ENCODE peak calls at places on chromosomes 2 and 18, in four cellular contexts. N is K562, Z is GM12878, Y is HepG2. P is an unnamed sample.

GRCh38 chr2:21054011-21054410 is 10.1 kb upstream of the APOB start:
- DNase-seq in N (no peak), Z (no peak), Y (no peak), P (no peak)

GRCh38 chr18:59823611-59824195 is 76.1 kb upstream of the PMAIP1 start:
- DNase-seq in N (peak; percentile 40), Z (no peak), Y (peak; percentile 60), P (peak; percentile 54)

GRCh38 chr2:231670892-231671616 is 37.3 kb upstream of the PTMA start:
- DNase-seq in N (peak; percentile 47), Z (no peak), Y (no peak), P (peak; percentile 34)

GRCh38 chr2:211802611-211803010 is 736.0 kb downstream of the ERBB4 start:
- DNase-seq in N (no peak), Z (no peak), Y (no peak), P (no peak)

GRCh38 chr2:30757737-30758136 is 49.5 kb downstream of the CAPN13 start:
- DNase-seq in N (no peak), Z (no peak), Y (no peak), P (no peak)

GRCh38 chr18:39453882-39454281 is 1888.3 kb upstream of the CELF4 start:
- DNase-seq in N (no peak), Z (no peak), Y (peak; percentile 30), P (no peak)

GRCh38 chr2:55365303-55365702 is 54.4 kb downstream of the CCDC88A start:
- DNase-seq in N (peak; percentile 17), Z (no peak), Y (no peak), P (no peak)

GRCh38 chr2:159695798-159696448 is 16.4 kb upstream of the MARCHF7 start:
- DNase-seq in N (no peak), Z (no peak), Y (no peak), P (no peak)

GRCh38 chr2:43950383-43951008 is 45.3 kb downstream of the LRPPRC start:
- DNase-seq in N (no peak), Z (no peak), Y (peak; percentile 54), P (peak; percentile 10)

DNA sequence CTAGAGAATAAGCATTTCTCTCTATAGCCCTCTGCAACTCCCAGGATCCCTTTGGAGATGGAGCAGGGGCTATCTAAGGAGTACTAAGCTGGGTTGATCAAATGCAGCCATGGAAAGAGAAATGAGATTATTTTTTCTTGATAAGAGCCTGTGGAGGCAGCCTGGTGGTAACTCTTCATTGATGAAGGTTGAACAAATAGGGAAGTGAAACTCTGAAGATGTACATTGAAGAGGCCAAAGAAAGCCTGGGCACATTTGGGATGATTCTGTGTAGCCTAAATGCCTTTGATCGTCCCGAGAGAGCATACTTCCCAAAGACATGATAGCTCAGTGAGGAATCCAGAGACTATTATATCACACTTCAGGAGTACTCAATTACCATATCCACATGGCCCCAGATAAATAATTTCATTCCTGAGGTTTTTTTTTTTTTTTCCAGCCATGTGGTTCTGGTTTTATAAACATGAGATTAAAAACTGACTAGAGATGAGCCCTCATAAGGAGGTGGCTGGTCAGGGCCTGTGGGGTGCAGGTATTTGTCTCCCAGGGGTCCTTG is 192.5 kb downstream of the TPGS2 start:
- DNase-seq in N (no peak), Z (peak; percentile 50), Y (no peak), P (no peak)
- TF ChIP-seq TARDBP in N (no peak), Z (no peak), Y (no peak), P (no peak)

GRCh38 chr2:1692342-1692741 is 52.0 kb downstream of the PXDN start:
- DNase-seq in N (no peak), Z (no peak), Y (no peak), P (no peak)

GRCh38 chr2:1693723-1694122 is 50.6 kb downstream of the PXDN start:
- DNase-seq in N (no peak), Z (no peak), Y (no peak), P (no peak)

GRCh38 chr2:1690056-1690775 is 54.1 kb downstream of the PXDN start:
- DNase-seq in N (no peak), Z (no peak), Y (no peak), P (no peak)

GRCh38 chr2:1688859-1689258 is 55.5 kb downstream of the PXDN start:
- DNase-seq in N (no peak), Z (no peak), Y (no peak), P (no peak)

GRCh38 chr2:1691366-1691765 is 52.9 kb downstream of the PXDN start:
- DNase-seq in N (no peak), Z (no peak), Y (no peak), P (no peak)
- TF ChIP-seq TARDBP in N (no peak), Z (no peak), Y (no peak), P (no peak)

GRCh38 chr2:136117391-136117841 is 533 bp downstream of the CXCR4 start:
- DNase-seq in N (no peak), Z (no peak), Y (no peak), P (peak; percentile 33)
- TF ChIP-seq TARDBP in N (no peak), Z (no peak), Y (no peak), P (no peak)

GRCh38 chr2:502831-503230 is 174.4 kb downstream of the TMEM18 start:
- DNase-seq in N (no peak), Z (no peak), Y (no peak), P (no peak)

GRCh38 chr2:503288-503999 is 173.8 kb downstream of the TMEM18 start:
- DNase-seq in N (no peak), Z (no peak), Y (no peak), P (no peak)

GRCh38 chr2:499726-500125 is 177.5 kb downstream of the TMEM18 start:
- DNase-seq in N (no peak), Z (no peak), Y (no peak), P (no peak)

GRCh38 chr2:501667-502066 is 175.5 kb downstream of the TMEM18 start:
- DNase-seq in N (no peak), Z (no peak), Y (no peak), P (no peak)

GRCh38 chr2:501130-501529 is 176.1 kb downstream of the TMEM18 start:
- DNase-seq in N (peak; percentile 24), Z (no peak), Y (no peak), P (peak; percentile 36)
- TF ChIP-seq TARDBP in N (no peak), Z (no peak), Y (no peak), P (no peak)

GRCh38 chr2:29749843-29750242 is 171.5 kb downstream of the ALK start:
- DNase-seq in N (no peak), Z (no peak), Y (no peak), P (no peak)
- TF ChIP-seq TARDBP in N (no peak), Z (no peak), Y (no peak), P (no peak)

GRCh38 chr2:178523596-178524134 is 43.4 kb downstream of the PLEKHA3 start:
- DNase-seq in N (peak; percentile 38), Z (no peak), Y (no peak), P (peak; percentile 17)
- TF ChIP-seq TARDBP in N (no peak), Z (no peak), Y (no peak), P (no peak)